ENCODE peak calls at places on chromosomes 5 and 9, in seven cellular contexts. B is lower lobe of right lung, V is heart left ventricle, Z is HFF-Myc, C is astrocyte of the spinal cord, D is tibial artery, E is heart right ventricle. M is an unnamed sample.

GRCh38 chr9:121640076-121640475 is 11.4 kb upstream of the DAB2IP start:
- DNase-seq in B (peak), V (peak), Z (no peak), C (no peak), D (no peak), E (peak), M (no peak)

GRCh38 chr5:123966781-123967180 is 454.8 kb downstream of the CSNK1G3 start:
- DNase-seq in B (no peak), V (no peak), Z (no peak), C (no peak), D (no peak), E (no peak), M (no peak)

GRCh38 chr5:102855684-102856373 is 100.7 kb downstream of the PAM start:
- DNase-seq in B (no peak), V (no peak), Z (no peak), C (no peak), D (no peak), E (no peak), M (no peak)

GRCh38 chr9:127937046-127937382 is 640 bp downstream of the DPM2 start:
- DNase-seq in B (no peak), V (no peak), Z (no peak), C (no peak), D (no peak), E (no peak), M (no peak)

GRCh38 chr5:116436674-116437350 is 137.8 kb downstream of the SEMA6A start:
- DNase-seq in B (no peak), V (no peak), Z (no peak), C (no peak), D (no peak), E (no peak), M (no peak)

GRCh38 chr5:55923177-55923872 is 71.4 kb downstream of the IL6ST start:
- DNase-seq in B (no peak), V (no peak), Z (no peak), C (no peak), D (peak), E (peak), M (no peak)

GRCh38 chr9:135602789-135603481 is 36.4 kb downstream of the GLT6D1 start:
- DNase-seq in B (peak), V (peak), Z (peak), C (peak), D (peak), E (no peak), M (no peak)

GRCh38 chr9:32413424-32413823 is 29.0 kb downstream of the ACO1 start:
- DNase-seq in B (no peak), V (no peak), Z (no peak), C (peak), D (no peak), E (no peak), M (peak)

GRCh38 chr5:72908666-72909065 is 47.2 kb upstream of the FCHO2 start:
- DNase-seq in B (no peak), V (no peak), Z (peak), C (no peak), D (no peak), E (no peak), M (no peak)

GRCh38 chr9:88932766-88933165 is 58.5 kb upstream of the S1PR3 start:
- DNase-seq in B (no peak), V (no peak), Z (no peak), C (no peak), D (peak), E (no peak), M (no peak)

GRCh38 chr5:1768283-1769000 is 31.2 kb downstream of the MRPL36 start:
- DNase-seq in B (peak), V (peak), Z (no peak), C (no peak), D (peak), E (no peak), M (no peak)

GRCh38 chr5:137312060-137312459 is 187.1 kb downstream of the SPOCK1 start:
- DNase-seq in B (no peak), V (no peak), Z (no peak), C (no peak), D (no peak), E (no peak), M (no peak)

GRCh38 chr5:522899-523657 is 1.2 kb downstream of the SLC9A3 start:
- DNase-seq in B (no peak), V (no peak), Z (no peak), C (no peak), D (no peak), E (no peak), M (no peak)

GRCh38 chr5:34866989-34867471 is 28.1 kb downstream of the TTC23L start:
- DNase-seq in B (no peak), V (no peak), Z (no peak), C (no peak), D (no peak), E (no peak), M (no peak)

GRCh38 chr5:142960309-142960696 is 190.1 kb downstream of the ARHGAP26 start:
- DNase-seq in B (no peak), V (no peak), Z (no peak), C (peak), D (no peak), E (no peak), M (no peak)

GRCh38 chr5:152124413-152125082 is 199.9 kb upstream of the GLRA1 start:
- DNase-seq in B (no peak), V (no peak), Z (no peak), C (no peak), D (no peak), E (no peak), M (no peak)

GRCh38 chr5:135134686-135135381 is 100.8 kb upstream of the PITX1 start:
- DNase-seq in B (no peak), V (no peak), Z (no peak), C (no peak), D (no peak), E (no peak), M (no peak)

GRCh38 chr5:76691470-76692273 is 24.3 kb upstream of the F2R start:
- DNase-seq in B (no peak), V (no peak), Z (peak), C (peak), D (no peak), E (peak), M (no peak)

GRCh38 chr9:15353892-15354291 is 46.9 kb upstream of the TTC39B start:
- DNase-seq in B (no peak), V (no peak), Z (no peak), C (no peak), D (no peak), E (no peak), M (no peak)

GRCh38 chr5:1661311-1661710 is 137.6 kb upstream of the LPCAT1 start:
- DNase-seq in B (no peak), V (no peak), Z (no peak), C (no peak), D (no peak), E (no peak), M (no peak)

GRCh38 chr9:129656795-129657390 is 8.6 kb upstream of the PRRX2 start:
- DNase-seq in B (no peak), V (no peak), Z (no peak), C (peak), D (no peak), E (no peak), M (no peak)

GRCh38 chr5:8034852-8035251 is 165.9 kb downstream of the MTRR start:
- DNase-seq in B (no peak), V (no peak), Z (no peak), C (no peak), D (no peak), E (no peak), M (no peak)

GRCh38 chr9:9998491-9999287 is 614.1 kb downstream of the PTPRD start:
- DNase-seq in B (no peak), V (no peak), Z (no peak), C (no peak), D (no peak), E (no peak), M (no peak)
- TF ChIP-seq CTCF in B (peak), V (no peak), Z (no peak), C (peak), D (no peak), E (no peak), M (peak)

GRCh38 chr5:67516959-67517358 is 320.4 kb upstream of the CD180 start:
- DNase-seq in B (no peak), V (no peak), Z (no peak), C (peak), D (no peak), E (no peak), M (peak)

GRCh38 chr5:67518227-67518626 is 321.6 kb upstream of the CD180 start:
- DNase-seq in B (no peak), V (no peak), Z (no peak), C (no peak), D (no peak), E (no peak), M (no peak)

GRCh38 chr5:67512758-67513157 is 316.2 kb upstream of the CD180 start:
- DNase-seq in B (no peak), V (no peak), Z (no peak), C (no peak), D (no peak), E (no peak), M (no peak)

GRCh38 chr5:67515020-67515689 is 318.6 kb upstream of the CD180 start:
- DNase-seq in B (no peak), V (no peak), Z (no peak), C (no peak), D (no peak), E (no peak), M (no peak)

DNA sequence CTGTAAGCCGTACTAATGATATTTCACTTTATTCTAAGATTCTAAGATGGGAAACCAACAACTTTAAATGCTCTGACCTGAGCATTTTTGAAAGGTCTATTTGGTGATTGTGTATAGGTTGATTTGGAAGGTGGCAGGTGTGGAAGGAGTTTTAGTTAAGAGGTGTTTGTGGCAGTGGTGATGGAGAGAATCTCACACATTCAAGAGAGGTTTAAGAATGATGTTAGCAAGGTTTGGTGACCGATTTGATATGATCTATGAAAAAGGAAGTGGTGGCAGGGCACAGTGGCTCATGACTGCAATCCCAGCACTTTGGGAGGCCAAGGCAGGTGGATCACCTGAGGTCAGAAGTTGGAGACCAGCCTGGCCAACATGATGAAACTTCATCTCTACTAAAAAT is 319.2 kb upstream of the CD180 start:
- DNase-seq in B (no peak), V (no peak), Z (no peak), C (no peak), D (no peak), E (no peak), M (no peak)
- H3K4me3 ChIP-seq in B (no peak), V (no peak), Z (no peak), C (no peak), D (no peak), E (no peak), M (no peak)

DNA sequence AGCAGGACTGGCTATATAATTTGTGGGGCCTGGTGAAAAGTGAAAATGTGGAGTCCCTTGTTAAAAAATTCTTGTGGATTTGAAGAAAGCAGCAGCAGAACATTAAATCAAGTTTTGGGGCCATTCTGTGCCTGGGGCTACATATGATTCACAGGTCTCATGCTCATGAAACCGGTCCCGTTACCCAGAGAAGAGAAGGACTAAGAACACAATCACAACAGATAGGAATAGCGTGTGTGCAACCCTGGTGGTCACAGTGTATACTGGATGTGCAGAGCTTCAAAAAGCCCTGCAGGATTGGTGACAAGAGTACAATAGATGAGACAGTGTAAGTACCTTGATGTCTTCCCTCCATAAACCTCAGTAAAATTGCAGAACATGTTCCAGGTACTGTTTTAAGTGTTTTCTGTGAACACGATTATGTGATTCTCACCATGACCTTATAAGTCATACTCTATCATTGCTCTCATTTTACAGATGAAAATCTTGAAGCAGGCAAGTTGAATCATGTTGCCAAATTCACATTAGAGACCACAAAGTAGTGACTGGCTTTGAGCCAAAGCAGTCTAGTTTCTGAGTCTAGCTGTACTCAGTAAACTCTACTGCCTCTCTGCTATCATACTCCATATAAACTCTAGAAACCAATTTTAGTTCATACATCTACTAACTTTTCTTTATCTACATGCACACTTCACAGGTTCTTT is 636.5 kb downstream of the TAF11L14 start:
- DNase-seq in B (no peak), V (no peak), Z (no peak), C (no peak), D (no peak), E (no peak), M (peak)
- TF ChIP-seq CTCF in B (no peak), V (no peak), Z (no peak), C (no peak), D (no peak), E (no peak), M (no peak)

DNA sequence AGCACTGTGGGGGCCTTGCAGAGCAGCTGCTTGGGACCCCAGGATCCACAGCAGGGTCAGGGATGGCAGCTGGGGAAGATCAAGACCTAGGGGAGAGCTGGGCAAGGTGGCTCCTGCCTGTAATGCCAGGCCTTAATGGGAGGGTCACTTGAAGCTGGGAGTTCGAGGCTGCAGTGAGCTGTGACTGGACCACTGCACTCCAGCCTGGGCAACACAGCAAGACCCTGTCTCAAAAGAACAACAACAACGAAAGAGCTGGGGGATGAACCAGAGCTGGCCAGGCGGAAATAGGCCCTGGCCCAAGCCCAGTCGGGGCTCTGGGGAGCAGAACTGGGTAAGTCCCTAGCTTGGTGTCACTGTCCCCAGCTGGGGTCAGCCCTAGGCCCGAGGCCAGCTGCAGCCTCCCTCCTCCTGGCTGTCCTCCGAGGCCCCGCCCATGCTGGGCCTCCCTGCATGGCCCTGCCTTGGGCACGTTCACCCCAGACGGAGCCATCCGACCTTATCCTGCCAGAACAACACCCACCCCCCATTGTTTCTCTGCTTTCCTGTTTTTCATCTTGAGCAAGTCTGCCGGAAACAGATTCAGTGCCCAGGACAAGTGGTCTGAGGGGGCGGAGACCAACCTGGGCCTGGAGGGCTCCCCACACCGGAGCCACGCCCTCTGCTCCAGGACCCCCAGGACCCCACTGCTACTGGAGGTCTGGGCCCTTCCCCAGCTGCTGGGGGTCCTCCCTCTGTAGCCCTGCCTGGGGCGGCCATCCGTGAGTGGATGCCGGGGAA is 1.9 kb downstream of the DIPK1B start:
- DNase-seq in B (no peak), V (peak), Z (no peak), C (no peak), D (no peak), E (peak), M (no peak)
- H3K4me3 ChIP-seq in B (peak), V (peak), Z (no peak), C (no peak), D (no peak), E (no peak), M (no peak)

GRCh38 chr9:113220467-113221002 is 542 bp downstream of the FKBP15 start:
- DNase-seq in B (no peak), V (no peak), Z (no peak), C (no peak), D (no peak), E (no peak), M (no peak)

GRCh38 chr9:113221800-113222481 is 597 bp downstream of the SLC31A1 start:
- DNase-seq in B (no peak), V (no peak), Z (no peak), C (no peak), D (no peak), E (no peak), M (no peak)

GRCh38 chr9:113221003-113221799 is at the start of the genes FKBP15 and SLC31A1:
- DNase-seq in B (peak), V (peak), Z (peak), C (peak), D (peak), E (peak), M (peak)

GRCh38 chr9:113223963-113224362 is 2.6 kb downstream of the SLC31A1 start:
- DNase-seq in B (no peak), V (no peak), Z (no peak), C (peak), D (no peak), E (no peak), M (no peak)

DNA sequence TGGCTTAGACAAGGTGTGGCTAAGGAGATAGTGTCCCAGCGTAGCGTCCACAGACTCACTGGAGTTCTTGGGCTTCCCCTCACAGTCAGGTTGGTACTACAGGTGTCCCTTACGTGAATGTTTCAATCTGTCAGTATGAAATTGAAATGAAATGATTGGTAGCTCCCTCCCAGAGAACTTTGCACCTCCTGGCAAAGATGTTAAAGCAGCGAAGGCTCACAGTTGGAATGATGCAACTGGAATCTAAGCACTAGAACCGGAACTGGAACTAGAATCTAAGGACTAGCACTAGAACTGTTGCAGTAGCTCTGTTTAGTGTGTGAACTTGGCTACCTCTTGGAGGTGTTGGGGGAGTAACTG is 1.1 kb downstream of the SLC31A1 start:
- DNase-seq in B (no peak), V (no peak), Z (no peak), C (no peak), D (no peak), E (no peak), M (no peak)
- TF ChIP-seq CTCF in B (no peak), V (no peak), Z (no peak), C (no peak), D (no peak), E (no peak), M (no peak)

GRCh38 chr5:79512692-79513518 is 1.0 kb downstream of the HOMER1 start:
- DNase-seq in B (no peak), V (no peak), Z (no peak), C (peak), D (no peak), E (peak), M (no peak)

GRCh38 chr5:79513519-79514390 is at the start of gene HOMER1:
- DNase-seq in B (peak), V (peak), Z (no peak), C (peak), D (peak), E (peak), M (peak)

GRCh38 chr5:79514391-79515105 is 614 bp upstream of the HOMER1 start:
- DNase-seq in B (peak), V (peak), Z (peak), C (peak), D (peak), E (peak), M (peak)

GRCh38 chr5:79510638-79511037 is 3.3 kb downstream of the HOMER1 start:
- DNase-seq in B (no peak), V (no peak), Z (no peak), C (no peak), D (no peak), E (peak), M (no peak)

GRCh38 chr5:79511945-79512493 is 1.9 kb downstream of the HOMER1 start:
- DNase-seq in B (no peak), V (no peak), Z (no peak), C (peak), D (no peak), E (no peak), M (no peak)
- H3K4me3 ChIP-seq in B (peak), V (peak), Z (peak), C (peak), D (peak), E (peak), M (peak)

GRCh38 chr5:129496410-129496809 is 36.3 kb downstream of the ADAMTS19 start:
- DNase-seq in B (no peak), V (no peak), Z (no peak), C (no peak), D (no peak), E (peak), M (no peak)
- TF ChIP-seq CTCF in B (no peak), V (no peak), Z (no peak), C (no peak), D (no peak), E (no peak), M (no peak)

M was measured in astrocyte of the cerebellum.